ENCODE peak calls at places on chromosomes 2 and 18, in ten cellular contexts. I, L, Z, X, O, P, Y, S, H and D are unnamed samples.

GRCh38 chr18:24398515-24398914 is 891 bp upstream of the OSBPL1A start:
- DNase-seq in I (no peak), L (no peak), Z (no peak), X (no peak), O (no peak), P (no peak), Y (no peak), S (peak), H (no peak), D (no peak)

GRCh38 chr2:230762317-230762896 is 49.8 kb downstream of the CAB39 start:
- DNase-seq in I (no peak), L (no peak), Z (peak), X (no peak), O (no peak), P (no peak), Y (no peak), S (peak), H (no peak), D (no peak)

GRCh38 chr2:231245253-231246094 is 47.0 kb downstream of the ARMC9 start:
- DNase-seq in I (no peak), L (no peak), Z (peak), X (no peak), O (no peak), P (peak), Y (no peak), S (no peak), H (no peak), D (no peak)

GRCh38 chr2:70785137-70785911 is 5.1 kb downstream of the FIGLA start:
- DNase-seq in I (peak), L (no peak), Z (no peak), X (no peak), O (no peak), P (peak), Y (no peak), S (no peak), H (no peak), D (no peak)

GRCh38 chr2:224357098-224357901 is 44.6 kb downstream of the FAM124B start:
- DNase-seq in I (no peak), L (no peak), Z (peak), X (no peak), O (peak), P (peak), Y (peak), S (peak), H (no peak), D (peak)

GRCh38 chr2:234994340-234995321 is 42.8 kb downstream of the SH3BP4 start:
- DNase-seq in I (no peak), L (no peak), Z (no peak), X (peak), O (no peak), P (no peak), Y (no peak), S (no peak), H (no peak), D (no peak)

GRCh38 chr2:16525265-16525887 is 140.3 kb downstream of the CYRIA start:
- DNase-seq in I (no peak), L (no peak), Z (peak), X (no peak), O (no peak), P (peak), Y (no peak), S (no peak), H (no peak), D (no peak)

GRCh38 chr18:21550510-21550970 is 50.0 kb downstream of the ESCO1 start:
- DNase-seq in I (no peak), L (peak), Z (peak), X (no peak), O (no peak), P (no peak), Y (no peak), S (no peak), H (no peak), D (no peak)

GRCh38 chr2:168773719-168774521 is 28.5 kb upstream of the NOSTRIN start:
- DNase-seq in I (no peak), L (peak), Z (peak), X (no peak), O (no peak), P (peak), Y (no peak), S (peak), H (peak), D (peak)

GRCh38 chr2:222745836-222746559 is 74.5 kb downstream of the MOGAT1 start:
- DNase-seq in I (no peak), L (no peak), Z (no peak), X (no peak), O (no peak), P (no peak), Y (no peak), S (no peak), H (no peak), D (no peak)

GRCh38 chr18:58578835-58579560 is 49.9 kb downstream of the ALPK2 start:
- DNase-seq in I (no peak), L (no peak), Z (no peak), X (no peak), O (no peak), P (peak), Y (no peak), S (peak), H (peak), D (no peak)

GRCh38 chr2:38407111-38407682 is 30.1 kb upstream of the ATL2 start:
- DNase-seq in I (no peak), L (peak), Z (peak), X (no peak), O (no peak), P (peak), Y (no peak), S (no peak), H (no peak), D (no peak)

GRCh38 chr18:22564036-22564435 is 146.3 kb upstream of the CTAGE1 start:
- DNase-seq in I (no peak), L (no peak), Z (no peak), X (no peak), O (no peak), P (peak), Y (no peak), S (peak), H (no peak), D (no peak)

GRCh38 chr2:132670961-132671781 is 1.2 kb upstream of the LYPD1 start:
- DNase-seq in I (no peak), L (no peak), Z (no peak), X (no peak), O (no peak), P (peak), Y (no peak), S (peak), H (peak), D (no peak)

GRCh38 chr2:226721541-226721940 is 78.1 kb downstream of the IRS1 start:
- DNase-seq in I (no peak), L (peak), Z (no peak), X (peak), O (no peak), P (peak), Y (no peak), S (peak), H (no peak), D (peak)

GRCh38 chr18:73691118-73691517 is 456.5 kb downstream of the FBXO15 start:
- DNase-seq in I (no peak), L (peak), Z (no peak), X (no peak), O (no peak), P (peak), Y (no peak), S (peak), H (peak), D (no peak)

GRCh38 chr2:62831729-62832128 is 126.2 kb downstream of the EHBP1 start:
- DNase-seq in I (no peak), L (no peak), Z (no peak), X (no peak), O (no peak), P (no peak), Y (peak), S (no peak), H (no peak), D (no peak)

GRCh38 chr2:174014021-174014698 is 49.0 kb upstream of the SP3 start:
- DNase-seq in I (no peak), L (no peak), Z (no peak), X (no peak), O (no peak), P (no peak), Y (no peak), S (no peak), H (no peak), D (no peak)

GRCh38 chr2:121080013-121080772 is 204.8 kb downstream of the TFCP2L1 start:
- DNase-seq in I (no peak), L (no peak), Z (peak), X (peak), O (peak), P (peak), Y (no peak), S (peak), H (no peak), D (peak)

GRCh38 chr2:3651686-3652516 is 6.1 kb upstream of the ALLC start:
- DNase-seq in I (peak), L (peak), Z (peak), X (no peak), O (peak), P (no peak), Y (peak), S (no peak), H (no peak), D (peak)

GRCh38 chr2:158953926-158954763 is 14.3 kb upstream of the TANC1 start:
- DNase-seq in I (no peak), L (peak), Z (peak), X (peak), O (no peak), P (peak), Y (peak), S (peak), H (peak), D (peak)

DNA sequence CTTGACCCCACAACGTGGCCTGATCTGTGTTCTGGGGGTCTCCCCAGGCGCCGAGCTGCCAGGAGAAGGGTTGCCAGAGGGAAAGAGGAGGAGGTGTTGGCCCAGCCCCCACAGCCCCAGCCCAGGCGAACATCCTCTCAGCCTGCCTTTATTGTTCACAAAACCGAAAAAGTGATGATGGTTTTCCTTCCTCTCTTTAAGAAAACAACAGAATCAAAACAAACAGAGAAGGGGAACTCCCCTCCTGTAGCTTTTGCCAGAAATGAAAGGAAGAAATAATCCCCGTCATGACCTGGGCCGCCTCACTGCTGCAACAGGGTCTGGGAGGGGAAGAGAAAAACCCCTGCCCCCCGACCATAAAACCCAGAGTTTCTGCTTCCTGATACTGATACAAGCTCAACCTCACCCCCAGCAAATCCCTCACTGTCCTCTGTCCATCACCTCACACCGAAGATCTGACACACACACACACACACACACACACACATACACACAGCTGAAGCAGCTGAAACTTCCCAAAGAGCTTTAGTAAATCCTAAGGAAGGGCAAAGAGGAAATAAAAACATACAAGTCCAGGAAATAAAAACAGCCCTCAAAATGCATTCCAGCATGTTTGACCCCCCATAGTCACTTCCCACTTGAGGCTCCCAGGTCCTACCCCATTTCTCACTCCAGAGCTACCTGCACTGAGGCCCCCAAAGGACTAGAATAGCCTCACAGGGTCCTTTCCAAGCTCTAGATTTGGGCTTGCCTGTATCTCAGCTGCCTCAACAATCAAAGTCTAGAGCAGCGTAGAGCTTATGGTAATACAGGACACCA is 51.8 kb downstream of the ZFP36L2 start:
- DNase-seq in I (no peak), L (peak), Z (no peak), X (no peak), O (peak), P (no peak), Y (peak), S (no peak), H (no peak), D (peak)
- H3K4me3 ChIP-seq in I (no peak), L (no peak), Z (no peak), X (no peak), O (peak), P (no peak), Y (peak), S (peak), H (no peak), D (no peak)

DNA sequence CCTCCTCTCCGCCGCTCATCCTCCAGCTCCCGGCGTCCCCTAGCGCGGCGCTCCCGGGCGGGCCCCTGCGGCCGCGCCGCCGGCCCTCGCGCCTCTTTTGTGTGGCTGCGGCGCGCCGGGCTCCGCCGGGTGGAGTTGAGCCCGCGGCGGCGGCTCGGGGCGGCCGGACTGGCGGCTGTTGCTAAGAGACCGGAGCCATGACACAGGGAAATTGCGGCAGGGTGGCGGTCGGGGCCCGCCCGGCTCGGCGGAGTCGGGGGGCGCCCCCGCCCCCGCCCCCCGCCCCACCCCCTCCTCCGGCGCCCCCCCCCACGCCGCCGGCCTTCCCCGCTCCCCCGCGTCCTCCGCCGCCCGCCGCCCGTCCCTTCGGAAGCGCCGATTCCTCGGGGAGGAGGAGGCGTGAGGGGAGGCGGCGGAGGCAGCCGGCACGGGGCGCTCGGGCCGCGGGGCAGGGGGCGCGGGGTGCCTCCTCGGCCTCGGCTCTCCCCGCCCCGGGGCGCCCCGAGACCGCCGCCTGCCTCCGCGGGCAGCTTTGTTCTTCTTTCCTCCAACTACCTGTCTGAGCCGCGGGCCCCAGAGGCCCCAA is at the start of gene TMEM200C:
- DNase-seq in I (peak), L (peak), Z (no peak), X (peak), O (no peak), P (no peak), Y (no peak), S (peak), H (no peak), D (peak)
- H3K4me3 ChIP-seq in I (peak), L (peak), Z (peak), X (peak), O (no peak), P (no peak), Y (peak), S (peak), H (peak), D (peak)

DNA sequence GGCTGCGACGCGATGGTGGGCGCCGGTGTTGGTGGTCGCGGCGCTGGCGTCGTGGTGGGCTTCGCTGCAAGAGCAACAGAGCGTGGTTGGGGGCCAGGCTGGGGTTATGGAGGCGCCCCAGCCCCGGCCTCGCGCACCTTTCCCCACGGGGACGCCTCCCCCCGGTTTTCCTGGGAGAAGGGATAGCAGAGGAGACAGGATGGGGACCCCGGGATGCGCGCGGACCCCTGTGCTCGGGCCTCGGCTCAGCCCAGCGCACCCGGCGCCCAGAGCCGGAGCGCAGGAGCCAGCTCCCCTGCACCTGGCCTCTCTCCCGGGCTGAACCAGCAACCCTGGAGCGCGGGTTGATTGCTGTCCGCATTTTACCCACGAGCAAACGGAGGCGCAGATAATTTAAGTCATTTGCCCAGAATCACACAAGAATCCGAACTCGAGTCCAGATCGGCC is 1.0 kb downstream of the CD8A start:
- DNase-seq in I (no peak), L (no peak), Z (no peak), X (no peak), O (no peak), P (no peak), Y (no peak), S (no peak), H (no peak), D (no peak)
- H3K4me3 ChIP-seq in I (peak), L (peak), Z (no peak), X (no peak), O (no peak), P (no peak), Y (no peak), S (no peak), H (no peak), D (no peak)

GRCh38 chr2:118052474-118052873 is 35.8 kb upstream of the INSIG2 start:
- DNase-seq in I (no peak), L (no peak), Z (no peak), X (no peak), O (no peak), P (no peak), Y (no peak), S (no peak), H (no peak), D (no peak)

GRCh38 chr2:118059919-118060478 is 28.3 kb upstream of the INSIG2 start:
- DNase-seq in I (no peak), L (no peak), Z (no peak), X (no peak), O (no peak), P (peak), Y (peak), S (peak), H (peak), D (no peak)

GRCh38 chr2:118058979-118059378 is 29.3 kb upstream of the INSIG2 start:
- DNase-seq in I (no peak), L (no peak), Z (no peak), X (no peak), O (no peak), P (no peak), Y (no peak), S (no peak), H (no peak), D (no peak)

GRCh38 chr2:118055512-118056164 is 32.6 kb upstream of the INSIG2 start:
- DNase-seq in I (no peak), L (no peak), Z (no peak), X (no peak), O (no peak), P (no peak), Y (peak), S (no peak), H (no peak), D (no peak)

GRCh38 chr2:118056165-118056534 is 32.1 kb upstream of the INSIG2 start:
- DNase-seq in I (no peak), L (no peak), Z (no peak), X (no peak), O (no peak), P (no peak), Y (peak), S (no peak), H (no peak), D (no peak)
- H3K4me3 ChIP-seq in I (no peak), L (no peak), Z (no peak), X (no peak), O (no peak), P (no peak), Y (peak), S (no peak), H (no peak), D (no peak)

DNA sequence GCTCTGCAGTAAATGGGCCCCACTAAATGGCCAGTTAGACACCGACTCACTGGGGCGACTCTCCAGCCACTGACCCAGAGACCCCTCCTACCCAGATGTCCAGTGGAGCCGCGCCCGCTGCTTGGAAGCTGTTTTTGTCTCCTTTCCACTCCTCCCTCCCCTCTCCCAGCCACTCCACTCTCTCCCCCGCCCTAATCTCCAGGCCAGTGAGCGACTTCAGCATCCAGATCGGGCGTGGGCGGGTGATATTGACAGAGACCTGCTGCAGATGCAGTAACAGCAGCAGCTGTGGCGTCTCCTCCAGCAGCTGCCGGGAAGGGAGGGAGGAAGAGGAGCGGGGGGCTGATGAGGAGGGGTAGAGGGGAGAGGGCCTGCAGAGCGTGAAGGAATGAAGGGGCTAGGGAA is at the start of gene SCN7A:
- DNase-seq in I (peak), L (peak), Z (peak), X (peak), O (no peak), P (peak), Y (no peak), S (peak), H (peak), D (peak)
- H3K4me3 ChIP-seq in I (no peak), L (peak), Z (no peak), X (peak), O (no peak), P (peak), Y (no peak), S (no peak), H (peak), D (peak)

GRCh38 chr18:35868919-35869318 is 103.6 kb upstream of the RMP24 start:
- DNase-seq in I (no peak), L (no peak), Z (no peak), X (no peak), O (no peak), P (no peak), Y (no peak), S (no peak), H (no peak), D (no peak)
- H3K4me3 ChIP-seq in I (no peak), L (no peak), Z (no peak), X (no peak), O (no peak), P (no peak), Y (no peak), S (no peak), H (no peak), D (no peak)

GRCh38 chr18:27713037-27713726 is 463.7 kb downstream of the CDH2 start:
- DNase-seq in I (no peak), L (no peak), Z (no peak), X (no peak), O (no peak), P (peak), Y (no peak), S (peak), H (peak), D (no peak)
- H3K4me3 ChIP-seq in I (no peak), L (no peak), Z (no peak), X (no peak), O (no peak), P (no peak), Y (no peak), S (peak), H (no peak), D (no peak)